ENCODE peak calls at places on chromosomes 5 and 9, in nine cellular contexts. R is choroid plexus epithelial cell, P is epithelial cell of esophagus, O is fibroblast of mammary gland, X is cardiac fibroblast, U is cardiac muscle cell, G is WERI-Rb-1, N is RWPE1, Y is GM20000. M is an unnamed sample.

GRCh38 chr5:115366223-115366622 is 69.8 kb upstream of the CCDC112 start:
- DNase-seq in R (peak), P (peak), O (peak), X (peak), U (no peak), G (peak), N (peak), Y (no peak), M (no peak)

GRCh38 chr5:1763548-1763911 is 36.1 kb downstream of the MRPL36 start:
- DNase-seq in R (peak), P (peak), O (peak), X (peak), U (peak), G (peak), N (peak), Y (peak), M (peak)

GRCh38 chr9:136059851-136060670 is 35.0 kb downstream of the NACC2 start:
- DNase-seq in R (peak), P (no peak), O (peak), X (peak), U (no peak), G (no peak), N (no peak), Y (no peak), M (no peak)

GRCh38 chr5:37248387-37248969 is 698 bp downstream of the CPLANE1 start:
- DNase-seq in R (peak), P (peak), O (peak), X (peak), U (peak), G (peak), N (no peak), Y (no peak), M (no peak)

GRCh38 chr9:12968093-12968492 is 193.3 kb downstream of the LURAP1L start:
- DNase-seq in R (peak), P (no peak), O (peak), X (peak), U (no peak), G (no peak), N (no peak), Y (no peak), M (no peak)

GRCh38 chr9:92001244-92001643 is 51.2 kb upstream of the ROR2 start:
- DNase-seq in R (no peak), P (peak), O (peak), X (no peak), U (no peak), G (no peak), N (no peak), Y (no peak), M (no peak)

GRCh38 chr5:153211052-153211451 is 279.4 kb upstream of the GRIA1 start:
- DNase-seq in R (no peak), P (no peak), O (no peak), X (no peak), U (no peak), G (no peak), N (no peak), Y (no peak), M (no peak)

GRCh38 chr5:142969624-142970439 is 199.7 kb downstream of the ARHGAP26 start:
- DNase-seq in R (peak), P (no peak), O (no peak), X (no peak), U (no peak), G (no peak), N (no peak), Y (no peak), M (no peak)

GRCh38 chr5:147968855-147969254 is 62.5 kb upstream of the C5orf46 start:
- DNase-seq in R (no peak), P (no peak), O (peak), X (no peak), U (no peak), G (no peak), N (no peak), Y (no peak), M (no peak)

GRCh38 chr9:138045541-138046490 is 168.2 kb downstream of the CACNA1B start:
- DNase-seq in R (no peak), P (no peak), O (no peak), X (no peak), U (no peak), G (no peak), N (no peak), Y (no peak), M (no peak)

GRCh38 chr9:36292641-36293040 is 34.4 kb upstream of the GNE start:
- DNase-seq in R (no peak), P (no peak), O (no peak), X (no peak), U (no peak), G (no peak), N (no peak), Y (no peak), M (no peak)

GRCh38 chr9:27518809-27519208 is 5.3 kb upstream of the IFNK start:
- DNase-seq in R (no peak), P (no peak), O (no peak), X (no peak), U (no peak), G (no peak), N (no peak), Y (no peak), M (no peak)

GRCh38 chr5:132459983-132460834 is 30.4 kb downstream of the IRF1 start:
- DNase-seq in R (peak), P (peak), O (no peak), X (no peak), U (no peak), G (no peak), N (no peak), Y (no peak), M (no peak)

GRCh38 chr5:4896328-4896727 is 243.8 kb upstream of the ADAMTS16 start:
- DNase-seq in R (no peak), P (no peak), O (no peak), X (no peak), U (no peak), G (no peak), N (no peak), Y (no peak), M (no peak)

GRCh38 chr5:170570492-170570891 is 66.7 kb downstream of the KCNIP1 start:
- DNase-seq in R (no peak), P (no peak), O (no peak), X (no peak), U (no peak), G (no peak), N (no peak), Y (no peak), M (no peak)

GRCh38 chr5:124841829-124842712 is 95.6 kb upstream of the ZNF608 start:
- DNase-seq in R (peak), P (peak), O (no peak), X (peak), U (no peak), G (no peak), N (peak), Y (no peak), M (no peak)

GRCh38 chr9:35688558-35689350 is 971 bp downstream of the TPM2 start:
- DNase-seq in R (peak), P (peak), O (peak), X (peak), U (no peak), G (no peak), N (peak), Y (no peak), M (peak)

GRCh38 chr5:172769598-172770373 is 1.2 kb downstream of the DUSP1 start:
- DNase-seq in R (peak), P (no peak), O (peak), X (peak), U (peak), G (no peak), N (peak), Y (peak), M (peak)

GRCh38 chr5:33588654-33589372 is 148.0 kb downstream of the TARS1 start:
- DNase-seq in R (peak), P (peak), O (no peak), X (peak), U (peak), G (peak), N (no peak), Y (peak), M (peak)

GRCh38 chr5:38554860-38555259 is 1.6 kb downstream of the LIFR start:
- DNase-seq in R (no peak), P (no peak), O (no peak), X (no peak), U (no peak), G (no peak), N (no peak), Y (no peak), M (no peak)

GRCh38 chr5:106801554-106801953 is 869.2 kb downstream of the EFNA5 start:
- DNase-seq in R (no peak), P (no peak), O (no peak), X (no peak), U (no peak), G (no peak), N (no peak), Y (no peak), M (no peak)

GRCh38 chr9:114745108-114745848 is 60.6 kb downstream of the TNFSF15 start:
- DNase-seq in R (no peak), P (no peak), O (peak), X (peak), U (no peak), G (no peak), N (no peak), Y (no peak), M (no peak)

GRCh38 chr9:105258225-105258737 is 13.8 kb downstream of the SLC44A1 start:
- DNase-seq in R (no peak), P (no peak), O (no peak), X (peak), U (no peak), G (no peak), N (no peak), Y (no peak), M (no peak)

GRCh38 chr9:89139450-89139849 is 39.2 kb downstream of the SHC3 start:
- DNase-seq in R (peak), P (no peak), O (no peak), X (peak), U (peak), G (no peak), N (no peak), Y (no peak), M (no peak)

GRCh38 chr5:150636391-150637244 is 3.8 kb upstream of the SYNPO start:
- DNase-seq in R (peak), P (peak), O (peak), X (peak), U (peak), G (no peak), N (peak), Y (no peak), M (no peak)

GRCh38 chr5:72388652-72389051 is 68.5 kb downstream of the PTCD2 start:
- DNase-seq in R (no peak), P (no peak), O (peak), X (peak), U (no peak), G (no peak), N (no peak), Y (no peak), M (no peak)

GRCh38 chr5:51598026-51598425 is 214.8 kb downstream of the ISL1 start:
- DNase-seq in R (no peak), P (peak), O (no peak), X (no peak), U (no peak), G (no peak), N (no peak), Y (no peak), M (no peak)

GRCh38 chr9:91382298-91382697 is 20.6 kb upstream of the AUH start:
- DNase-seq in R (no peak), P (no peak), O (peak), X (no peak), U (no peak), G (no peak), N (no peak), Y (no peak), M (no peak)

GRCh38 chr5:176486189-176486757 is 38.1 kb downstream of the FAF2 start:
- DNase-seq in R (no peak), P (no peak), O (no peak), X (no peak), U (no peak), G (no peak), N (no peak), Y (no peak), M (no peak)

GRCh38 chr5:92409131-92409530 is 1026.0 kb upstream of the ARRDC3 start:
- DNase-seq in R (peak), P (peak), O (peak), X (no peak), U (no peak), G (no peak), N (no peak), Y (no peak), M (no peak)

GRCh38 chr9:249025-249424 is 34.4 kb downstream of the DOCK8 start:
- DNase-seq in R (no peak), P (peak), O (no peak), X (no peak), U (no peak), G (no peak), N (no peak), Y (no peak), M (no peak)

GRCh38 chr9:133731876-133732321 is 6.3 kb downstream of the SARDH start:
- DNase-seq in R (peak), P (no peak), O (peak), X (peak), U (peak), G (peak), N (peak), Y (no peak), M (no peak)

GRCh38 chr5:134543820-134544692 is 18.6 kb downstream of the JADE2 start:
- DNase-seq in R (no peak), P (no peak), O (no peak), X (no peak), U (no peak), G (no peak), N (no peak), Y (peak), M (peak)

GRCh38 chr5:42586625-42587024 is 163.4 kb downstream of the GHR start:
- DNase-seq in R (no peak), P (no peak), O (peak), X (peak), U (peak), G (no peak), N (no peak), Y (no peak), M (no peak)

GRCh38 chr5:39117401-39117800 is 43.2 kb upstream of the RICTOR start:
- DNase-seq in R (no peak), P (peak), O (no peak), X (peak), U (no peak), G (no peak), N (no peak), Y (no peak), M (no peak)

DNA sequence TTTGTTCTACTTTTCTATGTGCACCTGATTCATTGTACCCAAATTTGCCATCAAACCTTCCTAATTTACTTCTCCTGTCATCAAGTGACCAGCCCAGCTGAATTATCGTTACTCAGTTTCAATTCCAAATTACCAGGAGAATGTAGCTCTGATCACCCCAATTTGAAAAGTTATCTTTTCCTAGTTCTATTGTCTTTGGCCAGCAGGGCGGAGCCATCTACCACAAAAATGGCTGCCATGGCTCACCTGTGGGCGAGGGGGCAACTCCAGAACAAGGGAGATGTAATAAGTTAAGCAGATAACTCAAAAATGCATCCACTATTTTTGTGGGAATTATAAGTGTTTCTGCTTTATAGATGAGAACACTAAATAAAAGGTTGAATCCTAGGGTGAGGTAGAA is 133.8 kb upstream of the MOCS2 start:
- DNase-seq in R (no peak), P (no peak), O (no peak), X (no peak), U (no peak), G (no peak), N (no peak), Y (no peak), M (no peak)
- TF ChIP-seq CTCF in R (no peak), P (no peak), O (no peak), X (no peak), U (no peak), G (no peak), N (no peak), Y (no peak), M (no peak)

GRCh38 chr5:139273322-139273571 is 20.3 kb upstream of the MATR3 start:
- DNase-seq in R (no peak), P (no peak), O (no peak), X (no peak), U (peak), G (no peak), N (peak), Y (no peak), M (peak)

GRCh38 chr5:139271201-139272027 is 22.1 kb upstream of the MATR3 start:
- DNase-seq in R (peak), P (peak), O (peak), X (peak), U (no peak), G (no peak), N (no peak), Y (no peak), M (no peak)

GRCh38 chr5:139272471-139273321 is 20.8 kb upstream of the MATR3 start:
- DNase-seq in R (peak), P (peak), O (peak), X (peak), U (no peak), G (no peak), N (peak), Y (no peak), M (no peak)

GRCh38 chr5:139267481-139267880 is 26.1 kb upstream of the MATR3 start:
- DNase-seq in R (no peak), P (no peak), O (no peak), X (no peak), U (no peak), G (no peak), N (no peak), Y (no peak), M (no peak)

DNA sequence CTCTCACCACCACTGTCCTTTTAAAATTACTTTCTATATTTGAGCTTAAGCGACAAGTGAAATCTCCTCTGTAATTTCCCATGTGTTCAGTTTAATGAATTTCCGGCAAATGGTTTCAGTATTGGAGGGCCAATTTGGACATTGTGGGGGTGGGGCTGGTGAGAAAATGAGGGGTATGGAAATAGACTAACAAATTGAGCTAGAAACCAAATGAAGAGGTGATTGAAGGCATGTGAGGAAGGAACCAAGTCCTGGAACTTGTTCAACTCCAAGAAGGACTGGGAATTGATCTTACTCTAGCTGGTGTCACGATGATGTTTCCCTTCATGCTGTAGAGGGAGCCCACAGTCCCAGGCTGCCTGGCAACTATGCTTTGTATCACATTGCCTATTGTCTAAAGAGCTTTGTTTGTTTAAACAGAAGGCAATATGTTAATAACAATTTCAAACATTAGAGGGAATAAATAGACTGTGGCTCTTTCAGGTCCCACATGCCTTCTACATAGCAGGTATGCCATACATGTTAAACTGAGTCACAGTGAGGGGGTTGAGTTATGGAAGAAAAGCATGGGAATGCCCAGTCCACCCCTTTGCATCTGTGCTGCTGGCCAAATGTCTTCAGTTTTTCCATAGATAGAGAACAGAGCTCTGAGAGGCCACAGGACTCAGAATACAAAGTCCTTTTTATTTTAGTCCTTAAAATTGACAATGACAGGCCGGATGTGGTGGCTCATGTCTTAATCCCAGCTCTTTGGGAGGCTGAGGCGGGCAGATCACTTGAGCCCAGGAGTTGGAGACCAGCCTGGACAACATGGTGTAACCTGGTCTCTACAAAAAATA is 25.0 kb upstream of the MATR3 start:
- DNase-seq in R (no peak), P (no peak), O (no peak), X (no peak), U (no peak), G (no peak), N (no peak), Y (no peak), M (no peak)
- TF ChIP-seq CTCF in R (peak), P (peak), O (no peak), X (peak), U (no peak), G (peak), N (no peak), Y (no peak), M (peak)

DNA sequence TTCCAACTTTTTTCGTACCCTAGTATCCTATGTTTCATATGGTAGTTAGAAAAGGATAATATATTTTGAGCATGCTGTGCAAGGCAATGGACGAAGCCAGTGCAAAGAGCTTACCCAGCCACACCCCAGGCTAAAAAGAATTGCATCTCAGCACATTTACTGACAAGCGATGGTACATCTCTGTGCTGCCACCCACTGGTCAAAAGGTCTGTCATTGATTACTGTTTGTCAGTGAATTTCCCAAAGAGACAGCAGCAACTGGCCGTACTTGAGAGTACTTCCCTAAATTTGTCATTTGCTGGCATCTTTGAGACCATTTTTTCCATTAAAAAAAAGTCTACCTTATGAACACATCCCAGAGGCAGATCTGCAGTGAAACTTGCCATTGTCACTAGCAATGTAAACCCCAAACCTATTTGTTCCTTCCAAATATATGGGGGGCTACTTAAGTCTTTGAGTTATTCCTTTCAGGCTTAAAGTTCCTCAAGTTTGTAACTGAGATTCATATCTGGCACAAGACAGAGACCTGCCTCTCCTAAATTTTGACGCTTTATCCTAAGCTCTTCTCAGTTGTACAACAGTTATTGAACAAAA is 184.3 kb downstream of the CTNND2 start:
- DNase-seq in R (peak), P (peak), O (peak), X (no peak), U (peak), G (peak), N (peak), Y (peak), M (peak)
- TF ChIP-seq CTCF in R (no peak), P (peak), O (peak), X (no peak), U (no peak), G (peak), N (peak), Y (no peak), M (peak)

GRCh38 chr5:9099681-9100080 is 446.2 kb downstream of the SEMA5A start:
- DNase-seq in R (no peak), P (no peak), O (no peak), X (no peak), U (no peak), G (no peak), N (no peak), Y (no peak), M (no peak)
- TF ChIP-seq CTCF in R (peak), P (no peak), O (no peak), X (peak), U (no peak), G (peak), N (no peak), Y (no peak), M (no peak)

DNA sequence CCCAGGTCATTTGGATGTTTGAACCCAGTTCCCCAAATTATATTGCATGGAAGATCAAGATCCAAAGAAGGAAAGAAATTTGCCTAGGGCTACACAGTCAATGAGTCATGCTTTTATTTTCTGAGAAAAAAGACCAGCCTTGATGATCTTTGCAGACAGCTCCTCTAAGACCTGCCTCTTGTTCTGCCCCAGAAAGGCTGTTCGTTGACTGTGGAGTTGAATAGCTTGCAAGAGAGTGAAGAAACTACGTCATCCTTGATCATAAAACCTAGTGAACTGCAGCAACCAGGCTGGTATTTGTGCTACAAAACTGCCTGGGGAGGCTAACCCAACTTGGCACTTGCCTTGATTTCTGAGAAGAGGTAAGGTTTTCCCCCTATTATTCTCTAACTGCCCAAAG is 263.9 kb downstream of the PAPPA start:
- DNase-seq in R (no peak), P (peak), O (no peak), X (no peak), U (no peak), G (no peak), N (no peak), Y (no peak), M (no peak)
- TF ChIP-seq CTCF in R (no peak), P (no peak), O (no peak), X (no peak), U (no peak), G (no peak), N (no peak), Y (no peak), M (no peak)

GRCh38 chr9:112890106-112891081 is at the start of gene SLC46A2:
- DNase-seq in R (no peak), P (peak), O (no peak), X (peak), U (peak), G (no peak), N (no peak), Y (no peak), M (no peak)
- TF ChIP-seq CTCF in R (no peak), P (no peak), O (no peak), X (no peak), U (no peak), G (no peak), N (no peak), Y (no peak), M (no peak)

M was measured in GM13977.